ENCODE peak calls at places on chromosomes 11 and 22, in four cellular contexts. B is SJCRH30, C is dorsolateral prefrontal cortex, L is SK-N-SH. P is an unnamed sample. For H3K27me3, the result is how much of the 10 kb centered on the place peaks cover.

GRCh38 chr11:62540804-62541671 is 5.6 kb downstream of the AHNAK start:
- DNase-seq in B (no peak), C (no peak), L (no peak), P (no peak)

GRCh38 chr11:15793032-15793996 is 563.0 kb downstream of the SOX6 start:
- DNase-seq in B (no peak), C (no peak), L (no peak), P (no peak)

GRCh38 chr11:132493786-132494185 is 1038.5 kb downstream of the OPCML start:
- DNase-seq in B (no peak), C (no peak), L (no peak), P (no peak)

GRCh38 chr22:44237290-44237689 is 56.6 kb downstream of the PARVG start:
- DNase-seq in B (no peak), C (no peak), L (no peak), P (no peak)

GRCh38 chr22:23856721-23857605 is 712 bp upstream of the SLC2A11 start:
- DNase-seq in B (no peak), C (peak), L (peak), P (peak)

GRCh38 chr22:49992921-49993648 is 19.5 kb downstream of the IL17REL start:
- DNase-seq in B (peak), C (peak), L (peak), P (peak)

GRCh38 chr11:86687083-86687799 is 14.8 kb upstream of the ME3 start:
- DNase-seq in B (no peak), C (no peak), L (no peak), P (no peak)

GRCh38 chr11:62988281-62988680 is 3.5 kb upstream of the SLC22A6 start:
- DNase-seq in B (no peak), C (no peak), L (no peak), P (no peak)

GRCh38 chr11:126646701-126647209 is 291.3 kb downstream of the ST3GAL4 start:
- DNase-seq in B (no peak), C (no peak), L (no peak), P (no peak)

GRCh38 chr11:77027275-77027674 is 6.9 kb upstream of the B3GNT6 start:
- DNase-seq in B (no peak), C (no peak), L (no peak), P (no peak)

GRCh38 chr11:61830318-61831105 is 2.4 kb downstream of the FADS2 start:
- DNase-seq in B (no peak), C (no peak), L (no peak), P (no peak)

GRCh38 chr11:44309483-44310197 is at the start of gene ALX4:
- DNase-seq in B (no peak), C (no peak), L (peak), P (no peak)

GRCh38 chr11:44308256-44308922 is 1.6 kb downstream of the ALX4 start:
- DNase-seq in B (no peak), C (no peak), L (no peak), P (no peak)

GRCh38 chr11:44307340-44308099 is 2.4 kb downstream of the ALX4 start:
- DNase-seq in B (no peak), C (no peak), L (no peak), P (no peak)

GRCh38 chr11:44310198-44310455 is 188 bp upstream of the ALX4 start:
- DNase-seq in B (no peak), C (no peak), L (no peak), P (no peak)

DNA sequence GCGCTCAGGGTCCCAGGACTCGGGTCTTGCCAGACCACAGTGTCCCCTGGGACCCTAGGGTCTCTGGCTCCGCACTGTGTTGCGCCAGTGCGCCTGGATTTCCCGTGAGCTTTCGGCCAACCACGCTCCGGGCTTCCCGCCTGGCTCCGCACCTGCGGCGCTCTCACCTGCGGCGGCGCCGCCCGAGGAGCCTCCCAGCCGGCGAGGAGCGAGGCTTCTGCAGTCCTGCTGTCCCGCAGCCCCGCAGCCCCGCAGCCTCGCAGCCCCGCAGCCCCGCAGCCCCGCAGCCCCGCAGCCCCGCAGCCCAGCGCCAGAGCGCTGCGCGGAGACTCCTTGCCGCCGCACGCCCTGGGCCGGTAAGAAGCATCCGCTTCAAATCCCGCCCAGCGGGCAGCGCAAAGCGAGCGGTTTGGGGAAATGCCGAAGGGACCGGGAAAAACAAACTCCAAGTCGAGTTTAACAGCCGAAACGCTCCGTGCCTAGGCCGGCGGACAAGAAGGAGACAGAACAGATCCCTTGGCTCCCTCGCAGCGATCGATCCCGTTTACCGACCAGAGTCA is 936 bp downstream of the ALX4 start:
- DNase-seq in B (no peak), C (no peak), L (no peak), P (no peak)
- H3K27me3 ChIP-seq in B (under half), C (half or more), L (half or more), P (half or more)

DNA sequence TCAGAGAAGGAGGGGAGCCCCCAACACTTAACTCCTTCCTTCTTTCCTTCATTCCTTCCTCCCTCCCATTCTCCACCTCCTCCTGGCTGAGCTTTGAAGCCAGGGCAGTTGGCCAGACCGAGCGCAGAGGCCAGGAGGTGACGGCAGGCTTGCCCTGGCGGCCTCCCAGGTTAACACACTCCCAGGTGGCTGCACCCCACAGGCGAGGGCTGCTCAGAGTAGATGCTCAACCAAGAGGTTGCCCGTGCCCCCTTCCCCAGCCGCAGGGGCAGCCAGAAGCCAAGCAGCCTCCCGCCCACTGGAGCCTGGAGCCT is 6.3 kb upstream of the CDKN1C start:
- DNase-seq in B (peak), C (no peak), L (no peak), P (no peak)
- H3K27me3 ChIP-seq in B (under half), C (under half), L (under half), P (under half)

DNA sequence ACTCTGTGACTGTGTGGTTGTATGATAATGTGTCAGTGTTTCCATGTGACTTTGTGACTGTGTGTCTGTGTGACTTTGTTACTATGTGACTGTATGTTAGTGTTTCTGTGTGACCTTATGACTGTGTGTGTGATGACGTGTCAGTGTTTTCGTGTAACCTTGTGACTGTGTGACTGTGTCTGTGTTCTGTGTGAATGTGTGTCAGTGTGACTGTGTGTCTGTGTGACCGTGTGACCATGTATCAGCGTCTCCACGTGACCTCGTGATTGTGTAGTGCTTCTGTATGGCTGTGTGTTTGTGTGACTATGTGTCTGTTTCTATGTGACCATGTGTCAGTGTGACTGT is 9.5 kb upstream of the PKNOX2 start:
- DNase-seq in B (no peak), C (no peak), L (no peak), P (no peak)
- H3K27me3 ChIP-seq in B (under half), C (under half), L (under half), P (under half)

GRCh38 chr22:29478326-29479276 is 1.4 kb upstream of the NEFH start:
- DNase-seq in B (peak), C (no peak), L (peak), P (no peak)
- H3K27me3 ChIP-seq in B (under half), C (under half), L (under half), P (under half)

DNA sequence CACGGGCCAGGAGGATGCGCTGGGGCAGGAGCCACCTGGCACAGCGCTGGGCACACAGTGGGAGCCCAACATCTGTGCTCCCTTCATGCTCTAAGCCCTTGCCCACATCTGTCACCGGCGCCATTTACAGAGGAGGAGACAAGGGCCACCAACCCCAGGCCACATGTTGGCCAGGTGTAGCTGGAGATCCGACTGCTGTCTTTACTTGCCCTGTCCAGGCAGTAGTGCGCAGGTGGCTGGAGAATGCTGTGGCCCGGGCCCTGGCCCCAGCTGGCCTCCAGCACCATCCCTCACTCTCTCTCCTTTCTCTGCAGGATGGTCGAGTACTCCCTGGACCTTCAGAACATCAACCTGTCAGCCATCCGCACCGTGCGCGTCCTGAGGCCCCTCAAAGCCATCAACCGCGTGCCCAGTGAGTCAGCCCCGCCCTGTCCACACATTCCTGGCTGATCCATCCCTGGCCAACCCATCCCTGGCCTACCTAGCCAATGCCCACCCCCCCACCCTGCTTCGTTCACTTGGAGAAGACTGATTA is 48.5 kb downstream of the CACNA1I start:
- DNase-seq in B (no peak), C (no peak), L (no peak), P (no peak)
- H3K27me3 ChIP-seq in B (under half), C (under half), L (under half), P (under half)

DNA sequence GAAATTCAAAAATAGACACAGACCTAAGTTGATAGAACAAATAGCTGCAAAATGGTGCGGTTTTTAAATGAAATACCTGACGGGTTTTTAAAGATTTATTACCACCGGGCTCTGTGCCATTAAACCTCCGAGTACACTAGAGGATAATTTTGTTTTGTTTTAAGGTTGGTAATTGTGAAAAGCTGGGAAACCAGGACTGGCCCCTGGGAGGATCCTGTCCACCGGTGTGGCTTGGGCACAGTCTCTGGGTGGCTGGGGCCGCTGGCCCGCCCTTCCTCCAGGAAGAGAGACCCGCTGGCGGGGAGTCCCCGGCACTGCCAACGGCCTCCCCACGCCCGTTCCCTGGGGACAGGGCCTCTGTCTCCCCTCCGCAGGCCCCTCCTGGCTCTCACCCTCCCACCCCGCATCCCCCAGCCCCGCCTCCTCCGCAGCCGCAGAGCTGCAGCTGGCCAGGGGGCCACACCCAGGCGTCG is 13.8 kb downstream of the KCNJ5 start:
- DNase-seq in B (peak), C (no peak), L (peak), P (peak)
- H3K27me3 ChIP-seq in B (under half), C (under half), L (under half), P (under half)

GRCh38 chr11:45287316-45287903 is 1.3 kb upstream of the SYT13 start:
- DNase-seq in B (no peak), C (no peak), L (no peak), P (no peak)

GRCh38 chr11:45288395-45288794 is 2.3 kb upstream of the SYT13 start:
- DNase-seq in B (no peak), C (no peak), L (no peak), P (no peak)

GRCh38 chr11:45294499-45294898 is 8.4 kb upstream of the SYT13 start:
- DNase-seq in B (no peak), C (no peak), L (no peak), P (no peak)

GRCh38 chr11:45289369-45289768 is 3.2 kb upstream of the SYT13 start:
- DNase-seq in B (no peak), C (no peak), L (no peak), P (no peak)

GRCh38 chr11:45290586-45290985 is 4.4 kb upstream of the SYT13 start:
- DNase-seq in B (no peak), C (no peak), L (no peak), P (no peak)
- H3K27me3 ChIP-seq in B (under half), C (under half), L (under half), P (under half)